ENCODE peak calls at places on chromosomes 3 and 15, in six cellular contexts. J is lung, F is pancreas, I is ovary, U is SJSA1, P is suprapubic skin. M is an unnamed sample.

GRCh38 chr3:89107461-89108035 is at the start of gene EPHA3:
- DNase-seq in F (peak; percentile 35), U (peak; percentile 6), P (peak; percentile 79), I (peak; percentile 55), J (peak; percentile 56), M (peak; percentile 33)

GRCh38 chr15:94610069-94610863 is 378.9 kb downstream of the MCTP2 start:
- DNase-seq in U (no peak), P (no peak), J (no peak), I (no peak), F (no peak), M (no peak)

GRCh38 chr3:37435572-37435971 is 261.2 kb upstream of the LRRFIP2 start:
- DNase-seq in F (no peak), P (no peak), J (no peak), U (no peak), I (no peak), M (no peak)

GRCh38 chr15:76310470-76311070 is 699 bp downstream of the ETFA start:
- DNase-seq in F (peak; percentile 18), U (no peak), J (no peak), I (no peak), P (no peak), M (no peak)

GRCh38 chr15:90644526-90644925 is 72.6 kb upstream of the BLM start:
- DNase-seq in I (no peak), P (no peak), J (no peak), F (no peak), U (no peak), M (no peak)

GRCh38 chr3:178078933-178079332 is 457.3 kb upstream of the KCNMB2 start:
- DNase-seq in F (no peak), J (no peak), I (peak; percentile 70), P (no peak), U (no peak), M (no peak)

GRCh38 chr3:49914906-49915305 is 11.2 kb upstream of the MST1R start:
- DNase-seq in I (no peak), F (no peak), U (no peak), J (no peak), P (no peak), M (no peak)

GRCh38 chr3:166788936-166789335 is 591.2 kb downstream of the ZBBX start:
- DNase-seq in U (no peak), P (no peak), F (no peak), I (no peak), J (no peak), M (no peak)

GRCh38 chr3:15654096-15654495 is 52.6 kb downstream of the BTD start:
- DNase-seq in P (no peak), I (no peak), U (no peak), F (no peak), J (no peak), M (no peak)

GRCh38 chr3:61637088-61638051 is 76.0 kb downstream of the PTPRG start:
- DNase-seq in J (no peak), U (peak; percentile 5), I (no peak), P (no peak), F (peak; percentile 30), M (no peak)

GRCh38 chr3:3664916-3665315 is 134.3 kb upstream of the LRRN1 start:
- DNase-seq in F (no peak), J (no peak), P (no peak), I (no peak), U (peak; percentile 9), M (no peak)

GRCh38 chr15:101064795-101065569 is 145.8 kb downstream of the LRRK1 start:
- DNase-seq in I (no peak), F (no peak), U (no peak), P (peak; percentile 66), J (no peak), M (no peak)

GRCh38 chr3:153350420-153350819 is 188.4 kb downstream of the RAP2B start:
- DNase-seq in P (no peak), J (no peak), I (no peak), U (peak; percentile 78), F (no peak), M (no peak)

GRCh38 chr15:40999190-40999589 is 45.9 kb downstream of the CHAC1 start:
- DNase-seq in P (no peak), J (no peak), U (peak; percentile 58), I (no peak), F (no peak), M (no peak)

DNA sequence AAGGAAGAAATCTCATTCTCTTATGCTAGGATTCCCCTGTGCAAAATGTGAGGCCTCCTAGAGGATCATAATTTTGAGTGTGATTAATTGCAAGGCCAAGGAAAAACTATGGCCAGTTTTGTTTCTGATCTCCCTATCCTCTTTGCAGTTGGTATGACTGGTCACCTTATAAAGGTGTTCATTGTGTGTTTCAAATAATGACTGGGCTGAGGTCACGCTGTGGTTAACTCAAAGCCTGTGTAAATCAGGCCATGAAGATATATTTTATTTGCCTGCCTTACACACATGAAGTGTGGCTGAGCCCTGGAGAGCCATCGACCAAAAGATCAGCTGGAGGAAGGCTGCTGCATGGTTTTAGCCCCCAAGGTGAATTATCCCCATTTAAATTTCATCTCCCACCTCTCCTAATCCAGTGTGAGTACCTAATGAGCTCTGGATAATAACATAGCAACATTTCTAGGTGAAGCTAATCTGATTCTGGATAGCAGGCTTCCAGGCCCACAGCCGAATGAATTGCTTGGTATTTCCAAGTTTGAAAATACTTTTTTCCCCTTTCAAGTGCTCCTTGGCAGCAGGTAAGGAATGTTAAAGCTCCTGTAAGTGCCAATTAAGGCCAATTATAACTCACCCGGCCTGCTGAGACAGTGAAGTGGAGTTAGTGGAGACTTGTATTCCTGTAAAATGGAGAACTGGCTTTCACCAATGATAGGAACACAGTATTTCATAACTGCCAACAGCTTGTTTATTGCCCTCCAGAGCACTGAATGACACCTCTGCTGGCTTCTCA is 52.3 kb upstream of the SCAANT1 start:
- DNase-seq in U (no peak), P (no peak), F (no peak), J (peak; percentile 61), I (no peak), M (no peak)
- H3K27ac ChIP-seq in U (no peak overlapping the region), P (peak overlapping the region; percentile 2), F (peak overlapping the region; percentile 86), J (peak overlapping the region; percentile 77), I (no peak overlapping the region), M (no peak overlapping the region)

GRCh38 chr15:34366271-34367043 is 539 bp downstream of the LPCAT4 start:
- DNase-seq in P (no peak), U (peak; percentile 37), J (peak; percentile 63), F (peak; percentile 65), I (peak; percentile 82), M (peak; percentile 73)

GRCh38 chr15:34367128-34368081 is at the start of gene LPCAT4:
- DNase-seq in U (peak; percentile 91), J (peak; percentile 86), P (peak; percentile 95), I (peak; percentile 86), F (peak; percentile 76), M (peak; percentile 85)

GRCh38 chr15:34364041-34364440 is 3.0 kb downstream of the LPCAT4 start:
- DNase-seq in J (no peak), I (no peak), P (no peak), F (no peak), U (no peak), M (no peak)

GRCh38 chr15:34365073-34365825 is 1.7 kb downstream of the LPCAT4 start:
- DNase-seq in U (no peak), P (no peak), F (no peak), I (no peak), J (no peak), M (no peak)

DNA sequence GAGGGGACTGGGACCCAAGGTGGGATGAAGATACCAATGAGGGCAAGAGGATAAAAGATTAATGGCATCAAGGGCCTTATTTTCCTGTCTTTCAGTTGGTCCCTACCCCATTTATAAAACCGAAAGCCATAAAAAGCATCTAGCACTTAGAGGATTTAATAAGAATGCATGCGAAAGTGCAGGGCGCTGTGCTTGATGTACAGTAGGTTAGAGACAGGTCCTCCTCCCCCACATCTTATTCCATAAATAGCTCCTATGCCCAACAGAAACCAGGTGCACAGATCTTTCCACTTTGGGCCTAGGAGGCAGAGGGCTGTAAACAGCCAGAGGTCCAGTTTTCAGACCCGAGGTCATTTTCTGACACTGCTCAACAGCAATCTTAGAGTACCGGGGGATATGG is 1.2 kb downstream of the LPCAT4 start:
- DNase-seq in F (no peak), U (no peak), P (no peak), I (no peak), J (no peak), M (no peak)
- H3K27ac ChIP-seq in F (peak overlapping the region; percentile 95), U (no peak overlapping the region), P (no peak overlapping the region), I (peak overlapping the region; percentile 11), J (peak overlapping the region; percentile 32), M (peak overlapping the region; percentile 25)

GRCh38 chr15:74383695-74384565 is 16.5 kb upstream of the CYP11A1 start:
- DNase-seq in U (no peak), J (no peak), I (no peak), P (no peak), F (no peak), M (peak; percentile 67)

GRCh38 chr15:74382004-74382816 is 14.8 kb upstream of the CYP11A1 start:
- DNase-seq in U (peak; percentile 66), J (peak; percentile 85), P (no peak), I (peak; percentile 89), F (peak; percentile 62), M (peak; percentile 91)

GRCh38 chr15:74384566-74385441 is 17.4 kb upstream of the CYP11A1 start:
- DNase-seq in J (peak; percentile 49), I (no peak), P (no peak), U (no peak), F (no peak), M (peak; percentile 85)

GRCh38 chr15:74381481-74381880 is 14.0 kb upstream of the CYP11A1 start:
- DNase-seq in J (no peak), U (no peak), F (no peak), I (no peak), P (no peak), M (no peak)

DNA sequence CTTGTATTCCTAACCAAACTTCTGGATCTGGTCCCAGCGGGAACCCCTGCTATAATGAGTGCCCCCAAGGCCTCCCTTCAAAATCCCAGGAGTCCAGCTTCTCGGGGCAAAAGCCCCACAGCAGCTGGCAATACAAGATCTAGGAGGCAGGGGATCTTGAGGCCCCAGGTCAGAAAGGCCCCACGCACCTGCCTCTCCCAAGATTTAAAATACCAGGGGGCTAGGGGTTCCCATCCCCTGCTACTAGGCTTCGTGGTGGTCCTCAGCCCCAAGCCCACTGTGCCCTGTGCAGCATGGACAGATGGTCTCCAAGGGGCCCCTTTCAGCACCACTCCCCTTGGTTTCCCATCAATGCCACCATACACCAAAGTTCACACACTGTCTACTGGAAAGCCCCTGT is 15.8 kb upstream of the CYP11A1 start:
- DNase-seq in P (no peak), F (no peak), J (no peak), I (no peak), U (no peak), M (no peak)
- H3K27ac ChIP-seq in P (no peak overlapping the region), F (no peak overlapping the region), J (no peak overlapping the region), I (no peak overlapping the region), U (no peak overlapping the region), M (peak overlapping the region; percentile 88)

DNA sequence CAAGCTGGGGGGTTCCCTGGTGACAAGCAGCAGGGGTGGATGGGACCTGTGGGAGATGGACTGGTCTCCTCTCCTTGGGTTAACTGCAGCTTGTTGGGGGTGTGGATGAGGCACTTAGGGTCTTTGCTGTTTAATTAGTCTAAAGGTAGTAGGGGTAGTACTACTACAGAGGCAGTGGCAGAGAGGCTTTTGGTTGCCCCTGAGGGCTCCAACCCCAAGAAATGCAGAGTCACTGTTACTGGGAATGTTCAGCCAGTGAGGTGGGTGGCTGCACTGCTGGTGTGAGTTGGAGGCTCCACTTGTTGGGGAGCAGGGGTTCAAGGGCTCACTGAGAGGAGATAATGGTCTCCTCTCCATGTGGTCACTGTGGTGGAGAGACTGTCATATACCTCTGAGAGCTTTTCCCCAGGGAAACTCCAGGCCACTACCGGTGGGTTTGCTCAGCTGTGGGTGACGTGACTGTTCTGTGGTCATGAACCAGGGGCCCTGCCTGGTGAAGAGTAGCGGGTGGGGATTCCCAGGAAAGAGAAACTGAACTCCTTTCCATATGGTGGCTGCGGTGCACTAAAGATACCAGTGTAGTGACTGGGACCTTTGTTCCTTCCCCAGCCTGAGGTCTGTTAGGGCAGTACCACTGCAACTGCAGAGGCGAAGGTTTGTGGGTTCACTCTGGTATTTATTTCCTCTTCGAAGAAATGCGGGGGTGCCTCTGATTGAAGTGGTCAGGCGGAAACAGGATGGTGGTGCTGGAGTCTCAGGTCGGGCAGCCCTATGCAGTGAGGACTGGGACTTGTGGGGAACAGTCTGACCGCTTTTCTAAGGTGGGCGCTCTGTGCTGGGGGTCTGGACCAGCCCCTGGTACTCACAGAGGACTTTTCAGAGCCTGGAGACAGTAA is 68.9 kb upstream of the TNFSF10 start:
- DNase-seq in F (no peak), P (no peak), I (no peak), U (peak; percentile 60), J (no peak), M (no peak)
- H3K27ac ChIP-seq in F (no peak overlapping the region), P (no peak overlapping the region), I (no peak overlapping the region), U (peak overlapping the region; percentile 43), J (peak overlapping the region; percentile 26), M (no peak overlapping the region)

M was measured in PC-9.